ENCODE peak calls at places on chromosomes 3 and 15, in six cellular contexts. F is AG08395; L is mucosa of gallbladder; W is HuH-7; P is CD4-positive, alpha-beta memory T cell; I is activated T-helper 1 cell treated with anti-CD3 and anti-CD28 coated beads, Interleukin-2, amount 50 U/mL, for 16 hours. Q is an unnamed sample.

GRCh38 chr15:38169982-38170381 is 82.7 kb upstream of the SPRED1 start:
- DNase-seq in F (peak; percentile 51), L (no peak), W (no peak), P (no peak), I (no peak), Q (peak; percentile 84)

GRCh38 chr15:61050844-61051569 is 178.1 kb downstream of the RORA start:
- DNase-seq in F (no peak), L (no peak), W (no peak), P (no peak), I (no peak), Q (peak; percentile 45)

GRCh38 chr3:172102123-172102882 is 62.9 kb downstream of the FNDC3B start:
- DNase-seq in F (no peak), L (no peak), W (no peak), P (peak; percentile 49), I (no peak), Q (no peak)

GRCh38 chr3:186979837-186980236 is 49.5 kb downstream of the ST6GAL1 start:
- DNase-seq in F (no peak), L (no peak), W (no peak), P (no peak), I (no peak), Q (no peak)

GRCh38 chr3:38805004-38805403 is 11.0 kb downstream of the SCN10A start:
- DNase-seq in F (no peak), L (no peak), W (no peak), P (no peak), I (no peak), Q (no peak)

GRCh38 chr3:150739877-150740645 is 22.9 kb downstream of the SIAH2 start:
- DNase-seq in F (no peak), L (no peak), W (no peak), P (no peak), I (no peak), Q (no peak)

GRCh38 chr15:46413799-46414198 is 779.0 kb downstream of the SQOR start:
- DNase-seq in F (peak; percentile 38), L (no peak), W (no peak), P (no peak), I (no peak), Q (peak; percentile 28)

GRCh38 chr15:26772588-26773484 is at the start of gene GABRB3:
- DNase-seq in F (peak; percentile 29), L (peak; percentile 83), W (no peak), P (no peak), I (no peak), Q (peak; percentile 1)

GRCh38 chr3:129063091-129063640 is 2.6 kb downstream of the GP9 start:
- DNase-seq in F (no peak), L (no peak), W (no peak), P (no peak), I (no peak), Q (no peak)

GRCh38 chr3:44409640-44410410 is 67.6 kb downstream of the ZNF445 start:
- DNase-seq in F (no peak), L (no peak), W (no peak), P (no peak), I (no peak), Q (no peak)

GRCh38 chr3:195028877-195029606 is 241.9 kb downstream of the XXYLT1 start:
- DNase-seq in F (no peak), L (no peak), W (no peak), P (no peak), I (no peak), Q (no peak)

GRCh38 chr15:41730543-41730942 is 43.7 kb upstream of the MAPKBP1 start:
- DNase-seq in F (no peak), L (no peak), W (no peak), P (no peak), I (no peak), Q (no peak)

GRCh38 chr3:14602804-14603644 is 48.5 kb upstream of the CCDC174 start:
- DNase-seq in F (peak; percentile 29), L (no peak), W (no peak), P (no peak), I (no peak), Q (no peak)

GRCh38 chr3:15023249-15023648 is 41.9 kb downstream of the MRPS25 start:
- DNase-seq in F (no peak), L (no peak), W (no peak), P (no peak), I (no peak), Q (no peak)